ENCODE peak calls at places on chromosomes 11 and 22, in eight cellular contexts. W is caudate nucleus; G is activated CD8-positive, alpha-beta memory T cell treated with anti-CD3 and anti-CD28 coated beads, Interleukin-2, amount 50 U/mL, for 48 hours; Y is astrocyte of the spinal cord; J is AG09319; F is CD4-positive, alpha-beta T cell; S is B cell; T is NCI-H1105 treated with DMSO at 0.1 percent for 48 hours. I is an unnamed sample.

GRCh38 chr11:43852057-43852636 is 28.5 kb upstream of the ALKBH3 start:
- DNase-seq in W (no peak), G (peak; percentile 63), Y (peak; percentile 82), J (peak; percentile 56), F (peak; percentile 39), S (peak; percentile 57), T (peak; percentile 67), I (peak; percentile 88)

GRCh38 chr11:107770546-107770945 is 58.7 kb upstream of the SLN start:
- DNase-seq in W (no peak), G (no peak), Y (peak; percentile 76), J (no peak), F (no peak), S (no peak), T (no peak), I (peak; percentile 19)

GRCh38 chr11:12693485-12694181 is 19.4 kb downstream of the TEAD1 start:
- DNase-seq in W (no peak), G (no peak), Y (peak; percentile 99), J (peak; percentile 92), F (no peak), S (no peak), T (peak; percentile 95), I (peak; percentile 99)

GRCh38 chr11:11588890-11589289 is 32.9 kb downstream of the GALNT18 start:
- DNase-seq in W (no peak), G (no peak), Y (no peak), J (no peak), F (no peak), S (no peak), T (no peak), I (peak; percentile 26)

GRCh38 chr22:30855677-30856518 is 112.7 kb downstream of the MORC2 start:
- DNase-seq in W (no peak), G (no peak), Y (no peak), J (no peak), F (no peak), S (no peak), T (no peak), I (no peak)

GRCh38 chr11:48055292-48056132 is 75.2 kb downstream of the PTPRJ start:
- DNase-seq in W (no peak), G (peak; percentile 76), Y (peak; percentile 87), J (no peak), F (peak; percentile 41), S (peak; percentile 40), T (no peak), I (peak; percentile 47)

GRCh38 chr22:17786435-17787158 is 12.3 kb upstream of the BID start:
- DNase-seq in W (no peak), G (no peak), Y (peak; percentile 49), J (no peak), F (no peak), S (no peak), T (no peak), I (no peak)

GRCh38 chr11:121829159-121829643 is 286.8 kb downstream of the BLID start:
- DNase-seq in W (no peak), G (no peak), Y (peak; percentile 99), J (peak; percentile 91), F (no peak), S (no peak), T (no peak), I (peak; percentile 100)

GRCh38 chr11:22634897-22635629 is 9.4 kb upstream of the FANCF start:
- DNase-seq in W (no peak), G (no peak), Y (peak; percentile 43), J (no peak), F (no peak), S (no peak), T (peak; percentile 52), I (peak; percentile 18)

GRCh38 chr11:75195164-75195962 is 44.5 kb downstream of the SLCO2B1 start:
- DNase-seq in W (peak; percentile 48), G (no peak), Y (no peak), J (no peak), F (no peak), S (no peak), T (peak; percentile 71), I (no peak)

I was measured in IMR-90.